ENCODE peak calls at places on chromosomes 6 and 20, in six cellular contexts. One of them, this sample, is unnamed.

GRCh38 chr6:157151989-157152388 is 171.3 kb downstream of the TMEM242 start:
- DNase-seq in OCI-M1: no peak
- DNase-seq in activated CD8-positive, alpha-beta memory T cell treated with anti-CD3 and anti-CD28 coated beads for 1 hour: no peak
- DNase-seq in stomach: no peak
- DNase-seq in iPS-NIHi11: no peak
- DNase-seq in WERI-Rb-1: no peak
- DNase-seq in this sample: no peak

GRCh38 chr6:111486921-111487320 is 3.9 kb upstream of the REV3L start:
- DNase-seq in activated CD8-positive, alpha-beta memory T cell treated with anti-CD3 and anti-CD28 coated beads for 1 hour: no peak
- DNase-seq in iPS-NIHi11: no peak
- DNase-seq in stomach: no peak
- DNase-seq in OCI-M1: no peak
- DNase-seq in WERI-Rb-1: no peak
- DNase-seq in this sample: no peak

GRCh38 chr6:24930386-24930785 is 5.4 kb downstream of the RIPOR2 start:
- DNase-seq in WERI-Rb-1: no peak
- DNase-seq in activated CD8-positive, alpha-beta memory T cell treated with anti-CD3 and anti-CD28 coated beads for 1 hour: no peak
- DNase-seq in OCI-M1: no peak
- DNase-seq in stomach: no peak
- DNase-seq in iPS-NIHi11: no peak
- DNase-seq in this sample: no peak

GRCh38 chr6:136415351-136416005 is 125.8 kb upstream of the BCLAF1 start:
- DNase-seq in stomach: no peak
- DNase-seq in WERI-Rb-1: no peak
- DNase-seq in activated CD8-positive, alpha-beta memory T cell treated with anti-CD3 and anti-CD28 coated beads for 1 hour: no peak
- DNase-seq in OCI-M1: peak; percentile 74
- DNase-seq in iPS-NIHi11: no peak
- DNase-seq in this sample: no peak

GRCh38 chr20:51497542-51498467 is 44.7 kb downstream of the NFATC2 start:
- DNase-seq in iPS-NIHi11: no peak
- DNase-seq in stomach: no peak
- DNase-seq in WERI-Rb-1: no peak
- DNase-seq in activated CD8-positive, alpha-beta memory T cell treated with anti-CD3 and anti-CD28 coated beads for 1 hour: no peak
- DNase-seq in OCI-M1: peak; percentile 37
- DNase-seq in this sample: no peak

GRCh38 chr6:148697895-148698440 is 48.9 kb upstream of the UST start:
- DNase-seq in activated CD8-positive, alpha-beta memory T cell treated with anti-CD3 and anti-CD28 coated beads for 1 hour: no peak
- DNase-seq in iPS-NIHi11: no peak
- DNase-seq in OCI-M1: no peak
- DNase-seq in WERI-Rb-1: no peak
- DNase-seq in stomach: no peak
- DNase-seq in this sample: no peak

GRCh38 chr6:56938634-56939294 is 16.1 kb upstream of the BEND6 start:
- DNase-seq in OCI-M1: peak; percentile 49
- DNase-seq in iPS-NIHi11: no peak
- DNase-seq in WERI-Rb-1: no peak
- DNase-seq in stomach: no peak
- DNase-seq in activated CD8-positive, alpha-beta memory T cell treated with anti-CD3 and anti-CD28 coated beads for 1 hour: no peak
- DNase-seq in this sample: peak; percentile 98

GRCh38 chr20:8523684-8524083 is 391.6 kb downstream of the PLCB1 start:
- DNase-seq in WERI-Rb-1: peak; percentile 28
- DNase-seq in stomach: no peak
- DNase-seq in iPS-NIHi11: no peak
- DNase-seq in OCI-M1: no peak
- DNase-seq in activated CD8-positive, alpha-beta memory T cell treated with anti-CD3 and anti-CD28 coated beads for 1 hour: no peak
- DNase-seq in this sample: no peak

GRCh38 chr6:4346659-4347333 is 211.4 kb upstream of the ECI2 start:
- DNase-seq in activated CD8-positive, alpha-beta memory T cell treated with anti-CD3 and anti-CD28 coated beads for 1 hour: no peak
- DNase-seq in iPS-NIHi11: no peak
- DNase-seq in WERI-Rb-1: no peak
- DNase-seq in stomach: no peak
- DNase-seq in OCI-M1: no peak
- DNase-seq in this sample: no peak

GRCh38 chr6:37987008-37987407 is 167.5 kb downstream of the ZFAND3 start:
- DNase-seq in iPS-NIHi11: no peak
- DNase-seq in OCI-M1: no peak
- DNase-seq in activated CD8-positive, alpha-beta memory T cell treated with anti-CD3 and anti-CD28 coated beads for 1 hour: no peak
- DNase-seq in stomach: no peak
- DNase-seq in WERI-Rb-1: no peak
- DNase-seq in this sample: no peak

GRCh38 chr6:18388252-18388651 is 1.1 kb downstream of the RNF144B start:
- DNase-seq in WERI-Rb-1: no peak
- DNase-seq in OCI-M1: peak; percentile 75
- DNase-seq in iPS-NIHi11: no peak
- DNase-seq in stomach: no peak
- DNase-seq in activated CD8-positive, alpha-beta memory T cell treated with anti-CD3 and anti-CD28 coated beads for 1 hour: no peak
- DNase-seq in this sample: no peak

GRCh38 chr6:99491159-99491558 is 24.1 kb downstream of the USP45 start:
- DNase-seq in WERI-Rb-1: no peak
- DNase-seq in stomach: no peak
- DNase-seq in OCI-M1: no peak
- DNase-seq in activated CD8-positive, alpha-beta memory T cell treated with anti-CD3 and anti-CD28 coated beads for 1 hour: no peak
- DNase-seq in iPS-NIHi11: no peak
- DNase-seq in this sample: no peak

GRCh38 chr20:47253860-47254259 is 102.6 kb downstream of the ZMYND8 start:
- DNase-seq in iPS-NIHi11: no peak
- DNase-seq in stomach: no peak
- DNase-seq in OCI-M1: peak; percentile 63
- DNase-seq in activated CD8-positive, alpha-beta memory T cell treated with anti-CD3 and anti-CD28 coated beads for 1 hour: no peak
- DNase-seq in WERI-Rb-1: no peak
- DNase-seq in this sample: no peak

GRCh38 chr20:45059022-45059728 is 41.8 kb downstream of the KCNS1 start:
- DNase-seq in WERI-Rb-1: no peak
- DNase-seq in stomach: no peak
- DNase-seq in OCI-M1: no peak
- DNase-seq in iPS-NIHi11: no peak
- DNase-seq in activated CD8-positive, alpha-beta memory T cell treated with anti-CD3 and anti-CD28 coated beads for 1 hour: no peak
- DNase-seq in this sample: no peak

GRCh38 chr6:169933839-169934698 is 182.6 kb downstream of the ERMARD start:
- DNase-seq in activated CD8-positive, alpha-beta memory T cell treated with anti-CD3 and anti-CD28 coated beads for 1 hour: no peak
- DNase-seq in iPS-NIHi11: no peak
- DNase-seq in OCI-M1: no peak
- DNase-seq in WERI-Rb-1: no peak
- DNase-seq in stomach: peak; percentile 95
- DNase-seq in this sample: no peak

GRCh38 chr20:1137236-1137635 is 18.8 kb downstream of the PSMF1 start:
- DNase-seq in WERI-Rb-1: no peak
- DNase-seq in activated CD8-positive, alpha-beta memory T cell treated with anti-CD3 and anti-CD28 coated beads for 1 hour: no peak
- DNase-seq in iPS-NIHi11: no peak
- DNase-seq in stomach: no peak
- DNase-seq in OCI-M1: no peak
- DNase-seq in this sample: no peak

GRCh38 chr6:3455490-3456394 is 1.1 kb downstream of the SLC22A23 start:
- DNase-seq in WERI-Rb-1: peak; percentile 69
- DNase-seq in OCI-M1: peak; percentile 54
- DNase-seq in stomach: peak; percentile 27
- DNase-seq in activated CD8-positive, alpha-beta memory T cell treated with anti-CD3 and anti-CD28 coated beads for 1 hour: no peak
- DNase-seq in iPS-NIHi11: peak; percentile 27
- DNase-seq in this sample: no peak

GRCh38 chr6:69162811-69163210 is 527.7 kb downstream of the ADGRB3 start:
- DNase-seq in OCI-M1: peak; percentile 17
- DNase-seq in stomach: no peak
- DNase-seq in activated CD8-positive, alpha-beta memory T cell treated with anti-CD3 and anti-CD28 coated beads for 1 hour: no peak
- DNase-seq in iPS-NIHi11: no peak
- DNase-seq in WERI-Rb-1: no peak
- DNase-seq in this sample: no peak

GRCh38 chr20:13436530-13436929 is 202.2 kb downstream of the TASP1 start:
- DNase-seq in WERI-Rb-1: peak; percentile 17
- DNase-seq in OCI-M1: no peak
- DNase-seq in stomach: no peak
- DNase-seq in activated CD8-positive, alpha-beta memory T cell treated with anti-CD3 and anti-CD28 coated beads for 1 hour: no peak
- DNase-seq in iPS-NIHi11: no peak
- DNase-seq in this sample: no peak

GRCh38 chr6:25070547-25071366 is 135.0 kb upstream of the RIPOR2 start:
- DNase-seq in iPS-NIHi11: peak; percentile 75
- DNase-seq in WERI-Rb-1: peak; percentile 85
- DNase-seq in activated CD8-positive, alpha-beta memory T cell treated with anti-CD3 and anti-CD28 coated beads for 1 hour: peak; percentile 60
- DNase-seq in OCI-M1: peak; percentile 93
- DNase-seq in stomach: peak; percentile 89
- DNase-seq in this sample: no peak

This sample was measured in epithelial cell of prostate.